ENCODE peak calls at places on chromosomes 5 and 9, in eight cellular contexts. Z is mammary epithelial cell; U is AG04450; Y is CD4-positive, alpha-beta T cell; M is CD4-positive, CD25-positive, alpha-beta regulatory T cell; B is CD8-positive, alpha-beta memory T cell; P is right lobe of liver; W is heart left ventricle. H is an unnamed sample.

GRCh38 chr5:168765220-168766037 is 186.3 kb upstream of the PANK3 start:
- DNase-seq in Z (no peak), U (no peak), Y (no peak), M (no peak), B (no peak), P (no peak), W (no peak), H (no peak)

GRCh38 chr5:140112685-140113179 is 1.2 kb upstream of the PURA start:
- DNase-seq in Z (no peak), U (no peak), Y (no peak), M (no peak), B (no peak), P (no peak), W (no peak), H (no peak)

GRCh38 chr9:2681981-2682380 is 35.3 kb upstream of the KCNV2 start:
- DNase-seq in Z (no peak), U (no peak), Y (no peak), M (no peak), B (no peak), P (no peak), W (no peak), H (no peak)

GRCh38 chr9:6575324-6575758 is 70.2 kb downstream of the GLDC start:
- DNase-seq in Z (no peak), U (no peak), Y (no peak), M (no peak), B (no peak), P (no peak), W (no peak), H (no peak)

GRCh38 chr5:79436224-79436623 is 77.7 kb downstream of the HOMER1 start:
- DNase-seq in Z (peak; percentile 57), U (peak; percentile 4), Y (no peak), M (no peak), B (no peak), P (no peak), W (no peak), H (no peak)

GRCh38 chr9:138097501-138097991 is 220.0 kb downstream of the CACNA1B start:
- DNase-seq in Z (no peak), U (no peak), Y (no peak), M (no peak), B (no peak), P (peak; percentile 35), W (peak; percentile 56), H (no peak)

GRCh38 chr9:2302606-2303005 is 287.5 kb downstream of the SMARCA2 start:
- DNase-seq in Z (no peak), U (no peak), Y (no peak), M (no peak), B (no peak), P (no peak), W (no peak), H (no peak)

GRCh38 chr5:112420111-112420864 is 1.2 kb upstream of the EPB41L4A start:
- DNase-seq in Z (peak; percentile 60), U (no peak), Y (no peak), M (peak; percentile 30), B (peak; percentile 30), P (peak; percentile 84), W (peak; percentile 92), H (peak; percentile 89)

GRCh38 chr9:21837501-21837900 is 35.1 kb downstream of the MTAP start:
- DNase-seq in Z (no peak), U (no peak), Y (no peak), M (no peak), B (no peak), P (no peak), W (no peak), H (no peak)

GRCh38 chr5:139636975-139637408 is 11.2 kb upstream of the CXXC5 start:
- DNase-seq in Z (peak; percentile 83), U (no peak), Y (no peak), M (peak; percentile 84), B (no peak), P (no peak), W (no peak), H (no peak)

GRCh38 chr9:92964607-92964975 is 17.3 kb downstream of the FGD3 start:
- DNase-seq in Z (no peak), U (no peak), Y (no peak), M (no peak), B (no peak), P (peak; percentile 62), W (no peak), H (no peak)

GRCh38 chr5:84032404-84032803 is 311.7 kb upstream of the HAPLN1 start:
- DNase-seq in Z (no peak), U (no peak), Y (no peak), M (no peak), B (no peak), P (no peak), W (no peak), H (no peak)

GRCh38 chr5:15904894-15905805 is 274.4 kb downstream of the MARCHF11 start:
- DNase-seq in Z (no peak), U (no peak), Y (no peak), M (no peak), B (no peak), P (no peak), W (no peak), H (no peak)

GRCh38 chr5:90055831-90056328 is 353.7 kb downstream of the CETN3 start:
- DNase-seq in Z (peak; percentile 10), U (peak; percentile 33), Y (no peak), M (no peak), B (no peak), P (no peak), W (no peak), H (no peak)

GRCh38 chr5:89213584-89213983 is 330.6 kb upstream of the MEF2C start:
- DNase-seq in Z (no peak), U (peak; percentile 13), Y (no peak), M (no peak), B (no peak), P (no peak), W (no peak), H (peak; percentile 22)

DNA sequence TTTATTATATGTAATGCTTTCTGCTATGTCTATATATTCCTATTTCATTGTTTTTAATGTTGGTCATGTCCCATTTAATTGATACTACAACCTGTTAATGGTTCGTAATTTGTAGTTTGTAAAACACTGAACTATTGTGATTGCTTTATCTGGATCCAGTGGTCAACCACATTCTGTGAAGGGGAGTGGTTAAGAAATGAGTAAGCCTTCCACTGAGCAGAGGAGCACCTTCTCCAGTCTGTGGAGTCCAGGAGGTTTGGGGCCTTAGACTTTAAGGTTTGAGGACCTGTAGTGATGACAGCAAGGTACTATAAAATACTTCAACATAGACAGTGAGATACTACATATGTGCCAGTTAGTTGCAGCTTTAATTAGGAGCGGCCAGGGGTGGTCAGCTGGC is 67.7 kb upstream of the RAD23B start:
- DNase-seq in Z (peak; percentile 63), U (no peak), Y (no peak), M (no peak), B (no peak), P (no peak), W (no peak), H (no peak)
- H3K9me3 ChIP-seq in Z (no peaks in the 10 kb centered on the region), U (no peaks in the 10 kb centered on the region), Y (no peaks in the 10 kb centered on the region), M (no peaks in the 10 kb centered on the region), B (no peaks in the 10 kb centered on the region), P (no peaks in the 10 kb centered on the region), W (no peaks in the 10 kb centered on the region), H (no peaks in the 10 kb centered on the region)

GRCh38 chr9:122579874-122580273 is 3.3 kb downstream of the OR1L8 start:
- DNase-seq in Z (no peak), U (no peak), Y (no peak), M (no peak), B (no peak), P (no peak), W (no peak), H (no peak)

DNA sequence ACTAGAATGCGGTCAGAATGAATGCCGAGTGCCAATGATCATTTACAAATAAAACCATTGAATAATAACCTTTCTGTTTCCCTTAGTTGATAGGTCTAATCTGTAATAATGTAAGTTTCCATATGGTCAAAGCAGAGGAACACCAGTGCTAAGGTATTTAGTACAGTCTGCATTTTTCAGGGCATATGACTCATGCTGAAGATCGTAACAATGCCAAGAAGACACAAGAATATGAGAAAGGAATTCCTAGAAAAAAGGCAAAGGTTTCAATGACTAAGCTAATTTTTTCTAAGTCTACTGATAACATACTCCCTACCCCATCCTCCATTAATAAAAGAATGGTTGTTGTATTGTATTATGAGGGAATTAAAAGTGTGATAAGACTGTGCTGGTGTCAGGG is 2.8 kb downstream of the OR1L8 start:
- DNase-seq in Z (peak; percentile 55), U (peak; percentile 16), Y (no peak), M (no peak), B (no peak), P (no peak), W (no peak), H (no peak)
- H3K9me3 ChIP-seq in Z (no peaks in the 10 kb centered on the region), U (no peaks in the 10 kb centered on the region), Y (peaks cover 4% of the 10 kb centered on the region), M (no peaks in the 10 kb centered on the region), B (no peaks in the 10 kb centered on the region), P (no peaks in the 10 kb centered on the region), W (no peaks in the 10 kb centered on the region), H (peaks cover 18% of the 10 kb centered on the region)

DNA sequence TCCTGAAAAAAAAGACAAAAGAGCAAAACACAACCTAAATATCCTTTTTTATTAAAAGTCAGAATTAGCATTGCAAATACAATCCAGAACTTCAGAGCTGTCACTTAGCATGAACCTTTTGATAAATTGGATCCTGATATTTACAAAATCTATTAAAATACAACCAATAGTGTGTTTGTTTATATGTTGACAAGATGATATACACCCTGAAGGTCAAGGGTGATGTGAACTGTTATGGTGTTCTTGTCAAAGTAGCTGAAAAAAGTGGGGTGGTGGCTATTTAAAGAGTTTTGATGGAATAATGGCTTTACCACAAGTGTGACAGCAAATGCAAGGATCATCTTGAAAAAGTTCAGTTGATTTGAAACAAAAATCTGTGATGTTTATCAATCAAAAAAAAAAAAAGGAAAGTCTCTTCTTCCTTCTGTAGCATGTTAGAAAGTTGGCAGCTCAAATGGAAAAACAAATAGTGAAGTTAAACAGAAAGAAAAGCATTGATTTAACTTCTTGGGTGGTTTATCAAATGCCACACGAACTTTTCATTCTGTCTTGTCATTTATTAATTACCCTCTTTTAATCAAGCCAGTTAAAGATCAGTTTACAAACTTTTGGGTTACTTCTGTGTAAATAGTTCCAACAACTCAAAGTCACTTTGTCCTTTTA is 44.5 kb downstream of the PRDM6 start:
- DNase-seq in Z (no peak), U (no peak), Y (no peak), M (no peak), B (no peak), P (no peak), W (no peak), H (no peak)
- H3K9me3 ChIP-seq in Z (no peaks in the 10 kb centered on the region), U (no peaks in the 10 kb centered on the region), Y (no peaks in the 10 kb centered on the region), M (no peaks in the 10 kb centered on the region), B (no peaks in the 10 kb centered on the region), P (no peaks in the 10 kb centered on the region), W (no peaks in the 10 kb centered on the region), H (no peaks in the 10 kb centered on the region)

DNA sequence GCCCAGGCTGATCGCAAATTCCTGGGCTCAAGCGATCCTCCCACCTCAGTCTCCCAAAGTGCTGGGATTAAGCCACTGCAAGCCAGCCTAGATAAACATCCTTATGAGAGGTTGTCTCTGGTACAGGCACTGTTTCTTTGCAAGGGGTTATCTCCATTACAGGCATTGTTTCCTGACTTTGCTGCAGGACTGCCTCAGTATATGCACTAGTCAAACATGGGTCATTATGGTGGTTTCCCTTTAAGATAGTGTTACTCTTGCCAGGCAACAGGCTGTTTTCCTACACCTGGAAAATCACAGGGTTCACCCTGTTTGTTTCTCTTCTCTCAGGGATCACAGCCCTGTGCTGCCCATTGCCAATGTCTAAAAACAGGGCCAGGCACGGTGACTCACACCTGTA is 7.8 kb upstream of the CLTB start:
- DNase-seq in Z (no peak), U (no peak), Y (no peak), M (no peak), B (no peak), P (no peak), W (no peak), H (no peak)
- H3K9me3 ChIP-seq in Z (no peaks in the 10 kb centered on the region), U (peaks cover 4% of the 10 kb centered on the region), Y (no peaks in the 10 kb centered on the region), M (no peaks in the 10 kb centered on the region), B (no peaks in the 10 kb centered on the region), P (no peaks in the 10 kb centered on the region), W (no peaks in the 10 kb centered on the region), H (no peaks in the 10 kb centered on the region)

H was measured in left ventricle myocardium inferior.